ENCODE peak calls at places on chromosome 14, in six cellular contexts. Z is ovary, Y is neural progenitor cell, Q is lower lobe of right lung, G is dorsolateral prefrontal cortex, W is IMR-90. S is an unnamed sample.

GRCh38 chr14:67187210-67187609 is 2.0 kb upstream of the GARIN2 start:
- DNase-seq in Z (no peak), Y (no peak), Q (no peak), G (no peak), W (peak; percentile 89), S (no peak)

GRCh38 chr14:73209943-73210342 is 27.4 kb upstream of the PAPLN start:
- DNase-seq in Z (no peak), Y (no peak), Q (no peak), G (no peak), W (peak; percentile 67), S (no peak)

GRCh38 chr14:24982472-24983155 is 67.3 kb downstream of the STXBP6 start:
- DNase-seq in Z (no peak), Y (no peak), Q (no peak), G (no peak), W (peak; percentile 97), S (no peak)

GRCh38 chr14:69657961-69658360 is 46.6 kb downstream of the SUSD6 start:
- DNase-seq in Z (no peak), Y (no peak), Q (peak; percentile 74), G (no peak), W (peak; percentile 42), S (no peak)

GRCh38 chr14:53955671-53956426 is 776 bp downstream of the BMP4 start:
- DNase-seq in Z (peak; percentile 91), Y (peak; percentile 64), Q (peak; percentile 72), G (no peak), W (no peak), S (peak; percentile 34)

GRCh38 chr14:97442363-97442762 is 645.2 kb downstream of the VRK1 start:
- DNase-seq in Z (no peak), Y (no peak), Q (no peak), G (no peak), W (no peak), S (peak; percentile 39)

GRCh38 chr14:95496111-95496681 is 20.3 kb downstream of the SYNE3 start:
- DNase-seq in Z (no peak), Y (no peak), Q (no peak), G (no peak), W (no peak), S (no peak)

GRCh38 chr14:77848031-77848430 is 48.1 kb downstream of the ADCK1 start:
- DNase-seq in Z (no peak), Y (no peak), Q (no peak), G (no peak), W (peak; percentile 8), S (no peak)

GRCh38 chr14:53692451-53693330 is 263.9 kb downstream of the BMP4 start:
- DNase-seq in Z (no peak), Y (no peak), Q (no peak), G (no peak), W (no peak), S (no peak)

GRCh38 chr14:28767239-28767850 is 758 bp downstream of the FOXG1 start:
- DNase-seq in Z (no peak), Y (no peak), Q (no peak), G (no peak), W (no peak), S (no peak)

GRCh38 chr14:36086629-36087380 is 89.7 kb downstream of the PTCSC3 start:
- DNase-seq in Z (no peak), Y (no peak), Q (no peak), G (no peak), W (peak; percentile 5), S (no peak)

GRCh38 chr14:105525861-105526780 is at the start of gene TMEM121:
- DNase-seq in Z (no peak), Y (peak; percentile 69), Q (no peak), G (no peak), W (no peak), S (no peak)

GRCh38 chr14:31920003-31920402 is 157.1 kb upstream of the ARHGAP5 start:
- DNase-seq in Z (no peak), Y (no peak), Q (no peak), G (no peak), W (no peak), S (no peak)

GRCh38 chr14:73773441-73774243 is 59.5 kb upstream of the PNMA1 start:
- DNase-seq in Z (no peak), Y (no peak), Q (no peak), G (no peak), W (no peak), S (no peak)

GRCh38 chr14:95609398-95609990 is 74.6 kb downstream of the GLRX5 start:
- DNase-seq in Z (no peak), Y (peak; percentile 82), Q (no peak), G (peak; percentile 28), W (peak; percentile 23), S (peak; percentile 14)

GRCh38 chr14:33602396-33602795 is 348.5 kb downstream of the EGLN3 start:
- DNase-seq in Z (no peak), Y (no peak), Q (no peak), G (no peak), W (no peak), S (no peak)

GRCh38 chr14:69547701-69548348 is 26.8 kb downstream of the CCDC177 start:
- DNase-seq in Z (no peak), Y (peak; percentile 87), Q (no peak), G (no peak), W (no peak), S (peak; percentile 18)

GRCh38 chr14:78383060-78383459 is 212.9 kb downstream of the NRXN3 start:
- DNase-seq in Z (no peak), Y (no peak), Q (no peak), G (no peak), W (no peak), S (no peak)

GRCh38 chr14:46108228-46108627 is 543.4 kb downstream of the RPL10L start:
- DNase-seq in Z (no peak), Y (no peak), Q (peak; percentile 18), G (no peak), W (no peak), S (no peak)

GRCh38 chr14:54642950-54643695 is 76.2 kb downstream of the SAMD4A start:
- DNase-seq in Z (no peak), Y (peak; percentile 22), Q (no peak), G (no peak), W (peak; percentile 46), S (no peak)

GRCh38 chr14:40436551-40436950 is 1004.3 kb upstream of the FBXO33 start:
- DNase-seq in Z (no peak), Y (no peak), Q (no peak), G (no peak), W (no peak), S (no peak)

GRCh38 chr14:35215110-35215872 is 76.9 kb upstream of the PSMA6 start:
- DNase-seq in Z (no peak), Y (peak; percentile 50), Q (no peak), G (no peak), W (peak; percentile 80), S (no peak)

GRCh38 chr14:91947196-91948184 is at the start of gene FBLN5:
- DNase-seq in Z (peak; percentile 74), Y (peak; percentile 82), Q (peak; percentile 79), G (no peak), W (peak; percentile 88), S (no peak)

GRCh38 chr14:72804653-72805180 is 89.2 kb downstream of the DPF3 start:
- DNase-seq in Z (no peak), Y (no peak), Q (no peak), G (no peak), W (no peak), S (no peak)

GRCh38 chr14:82621881-82622450 is 1088.3 kb upstream of the SEL1L start:
- DNase-seq in Z (no peak), Y (no peak), Q (no peak), G (no peak), W (no peak), S (no peak)

GRCh38 chr14:55254581-55254980 is 16.6 kb upstream of the FBXO34 start:
- DNase-seq in Z (no peak), Y (no peak), Q (no peak), G (no peak), W (no peak), S (no peak)

GRCh38 chr14:95316826-95317225 is 2.9 kb downstream of the CLMN start:
- DNase-seq in Z (no peak), Y (peak; percentile 58), Q (peak; percentile 26), G (no peak), W (no peak), S (no peak)

GRCh38 chr14:99576761-99577705 is 27.0 kb downstream of the CCDC85C start:
- DNase-seq in Z (peak; percentile 60), Y (no peak), Q (no peak), G (no peak), W (no peak), S (no peak)

GRCh38 chr14:99573436-99574098 is 30.4 kb downstream of the CCDC85C start:
- DNase-seq in Z (no peak), Y (no peak), Q (no peak), G (no peak), W (no peak), S (no peak)

GRCh38 chr14:99574099-99574880 is 29.7 kb downstream of the CCDC85C start:
- DNase-seq in Z (peak; percentile 87), Y (peak; percentile 74), Q (peak; percentile 64), G (no peak), W (peak; percentile 78), S (no peak)

GRCh38 chr14:99576304-99576703 is 27.7 kb downstream of the CCDC85C start:
- DNase-seq in Z (no peak), Y (no peak), Q (no peak), G (no peak), W (no peak), S (no peak)

GRCh38 chr14:99575043-99576023 is 28.7 kb downstream of the CCDC85C start:
- DNase-seq in Z (peak; percentile 38), Y (no peak), Q (peak; percentile 89), G (no peak), W (peak; percentile 19), S (no peak)
- TF ChIP-seq CTCF in Z (peak; percentile 18), Y (peak; percentile 32), Q (peak; percentile 11), G (no peak), W (no peak), S (peak; percentile 31)

GRCh38 chr14:71701990-71702389 is 230.2 kb upstream of the RGS6 start:
- DNase-seq in Z (no peak), Y (no peak), Q (no peak), G (no peak), W (peak; percentile 89), S (no peak)
- H3K4me3 ChIP-seq in Z (no peak overlapping the region), Y (no peak overlapping the region), Q (no peak overlapping the region), G (no peak overlapping the region), W (no peak overlapping the region), S (no peak overlapping the region)

GRCh38 chr14:102317564-102318248 is 1.8 kb upstream of the ZNF839 start:
- DNase-seq in Z (no peak), Y (peak; percentile 33), Q (no peak), G (no peak), W (no peak), S (no peak)
- TF ChIP-seq CTCF in Z (no peak), Y (peak; percentile 10), Q (no peak), G (peak; percentile 12), W (no peak), S (peak; percentile 13)

DNA sequence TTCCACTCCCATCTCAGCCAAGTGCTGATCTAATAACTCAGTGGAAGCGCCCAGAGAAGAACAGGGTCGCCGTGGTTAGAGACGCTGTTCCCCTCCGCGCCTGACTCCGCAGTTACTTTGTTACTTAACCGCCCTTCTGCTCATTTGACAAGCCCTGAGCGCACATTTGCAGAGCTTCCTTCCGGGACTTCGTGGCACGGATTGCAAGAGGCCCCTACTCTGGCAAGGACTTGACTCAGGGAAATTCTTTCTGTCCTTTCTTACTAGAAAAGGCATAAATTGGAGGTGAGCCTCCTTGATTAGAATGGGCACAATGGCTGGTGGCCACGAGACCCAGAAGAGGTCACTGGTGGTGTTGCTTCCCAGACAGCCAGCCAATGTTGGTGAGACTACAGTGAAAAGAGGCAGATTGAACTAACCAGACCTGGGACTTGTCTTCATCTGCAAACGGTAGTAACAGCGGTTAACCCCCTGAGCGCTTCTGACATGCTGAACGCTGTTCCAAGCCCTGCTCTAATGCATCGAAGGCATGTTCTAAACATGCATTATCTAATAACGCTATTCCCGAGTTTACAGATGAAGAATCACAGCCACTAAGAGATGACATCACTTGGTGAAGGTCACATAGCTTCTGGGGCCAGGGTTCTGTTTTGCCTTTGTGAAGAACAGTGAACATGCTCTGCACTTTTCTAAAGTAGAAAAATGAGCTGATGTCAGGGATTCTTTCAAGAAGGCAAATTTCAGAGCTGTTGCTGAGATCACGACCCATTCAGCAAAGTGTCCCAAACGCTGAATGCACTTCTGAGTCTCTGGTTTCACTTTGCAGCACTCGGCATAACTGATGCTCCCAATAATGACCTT is 55.8 kb downstream of the FOS start:
- DNase-seq in Z (no peak), Y (no peak), Q (peak; percentile 75), G (no peak), W (peak; percentile 3), S (peak; percentile 71)
- H3K4me3 ChIP-seq in Z (no peak overlapping the region), Y (no peak overlapping the region), Q (peak overlapping the region; percentile 33), G (no peak overlapping the region), W (peak overlapping the region; percentile 16), S (peak overlapping the region; percentile 45)

S was measured in GM06990.